ENCODE peak calls at places on chromosome 15, in five cellular contexts. D, C, H, U and L are unnamed samples.

GRCh38 chr15:93861413-93861812 is 369.9 kb upstream of the MCTP2 start:
- DNase-seq in D (peak; percentile 18), U (no peak), C (no peak), H (no peak), L (no peak)

GRCh38 chr15:96338772-96339661 is 8.5 kb downstream of the NR2F2 start:
- DNase-seq in C (no peak), D (no peak), H (no peak), U (no peak), L (no peak)

GRCh38 chr15:100918034-100918689 is 995 bp upstream of the LRRK1 start:
- DNase-seq in D (peak; percentile 76), C (peak; percentile 86), H (peak; percentile 91), U (no peak), L (peak; percentile 53)

GRCh38 chr15:70587896-70588567 is 175.3 kb downstream of the UACA start:
- DNase-seq in C (no peak), D (no peak), H (no peak), U (no peak), L (no peak)

GRCh38 chr15:78061963-78062427 is 15.5 kb downstream of the TBC1D2B start:
- DNase-seq in D (peak; percentile 54), U (no peak), C (peak; percentile 69), H (no peak), L (no peak)

GRCh38 chr15:96333194-96334016 is 2.9 kb downstream of the NR2F2 start:
- DNase-seq in D (no peak), U (no peak), H (no peak), C (peak; percentile 64), L (no peak)

GRCh38 chr15:49255966-49256759 is 86.1 kb downstream of the GALK2 start:
- DNase-seq in D (no peak), C (peak; percentile 86), U (no peak), H (no peak), L (no peak)

GRCh38 chr15:71054286-71054952 is 60.9 kb upstream of the THSD4 start:
- DNase-seq in U (no peak), C (no peak), H (no peak), D (no peak), L (no peak)

GRCh38 chr15:23687143-23687470 is at the start of gene NDN:
- DNase-seq in D (peak; percentile 64), C (no peak), H (no peak), U (no peak), L (no peak)

GRCh38 chr15:49734831-49735508 is 114.1 kb downstream of the DTWD1 start:
- DNase-seq in H (no peak), D (no peak), C (peak; percentile 99), U (no peak), L (no peak)